ENCODE peak calls at places on chromosome 21, in four cellular contexts. J, S, Q and Z are unnamed samples.
A peak's percentile ranks its signal among the peaks of the same experiment; 100 is the strongest.

GRCh38 chr21:44858791-44859190 is 14.7 kb downstream of the PTTG1IP start:
- DNase-seq in Q (no peak), S (no peak), J (no peak), Z (no peak)

GRCh38 chr21:36624105-36624504 is 74.8 kb upstream of the SIM2 start:
- DNase-seq in S (no peak), J (no peak), Q (no peak), Z (no peak)

GRCh38 chr21:16535100-16535418 is 805.3 kb downstream of the USP25 start:
- DNase-seq in J (peak; percentile 28), S (peak; percentile 30), Q (no peak), Z (peak; percentile 89)

GRCh38 chr21:36288651-36289243 is 31.2 kb upstream of the MORC3 start:
- DNase-seq in J (no peak), Q (no peak), S (no peak), Z (no peak)

GRCh38 chr21:42621166-42621827 is 32.1 kb upstream of the PDE9A start:
- DNase-seq in S (no peak), Q (peak; percentile 51), J (no peak), Z (peak; percentile 58)

GRCh38 chr21:45990741-45991605 is 9.4 kb downstream of the COL6A1 start:
- DNase-seq in Q (peak; percentile 72), J (no peak), S (no peak), Z (peak; percentile 59)

GRCh38 chr21:31888936-31889371 is 16.1 kb downstream of the HUNK start:
- DNase-seq in S (no peak), Q (no peak), J (peak; percentile 43), Z (no peak)

GRCh38 chr21:34362670-34363069 is 1.1 kb upstream of the KCNE2 start:
- DNase-seq in J (no peak), S (no peak), Q (no peak), Z (no peak)

GRCh38 chr21:46424621-46425020 is 34.1 kb upstream of the DIP2A start:
- DNase-seq in Q (peak; percentile 78), S (no peak), J (no peak), Z (no peak)

GRCh38 chr21:31921079-31921478 is 48.3 kb downstream of the HUNK start:
- DNase-seq in S (no peak), Q (no peak), J (no peak), Z (no peak)

GRCh38 chr21:29295066-29295650 is 3.6 kb upstream of the BACH1 start:
- DNase-seq in J (no peak), Q (no peak), S (no peak), Z (no peak)

GRCh38 chr21:42160950-42161225 is 58.1 kb upstream of the ABCG1 start:
- DNase-seq in S (no peak), J (no peak), Q (no peak), Z (no peak)

GRCh38 chr21:45985471-45986315 is 4.1 kb downstream of the COL6A1 start:
- DNase-seq in J (no peak), Q (peak; percentile 75), S (no peak), Z (peak; percentile 78)

GRCh38 chr21:31911138-31911907 is 38.5 kb downstream of the HUNK start:
- DNase-seq in J (no peak), Q (no peak), S (no peak), Z (no peak)

GRCh38 chr21:36245649-36246048 is 74.3 kb upstream of the MORC3 start:
- DNase-seq in Q (no peak), J (no peak), S (no peak), Z (no peak)

DNA sequence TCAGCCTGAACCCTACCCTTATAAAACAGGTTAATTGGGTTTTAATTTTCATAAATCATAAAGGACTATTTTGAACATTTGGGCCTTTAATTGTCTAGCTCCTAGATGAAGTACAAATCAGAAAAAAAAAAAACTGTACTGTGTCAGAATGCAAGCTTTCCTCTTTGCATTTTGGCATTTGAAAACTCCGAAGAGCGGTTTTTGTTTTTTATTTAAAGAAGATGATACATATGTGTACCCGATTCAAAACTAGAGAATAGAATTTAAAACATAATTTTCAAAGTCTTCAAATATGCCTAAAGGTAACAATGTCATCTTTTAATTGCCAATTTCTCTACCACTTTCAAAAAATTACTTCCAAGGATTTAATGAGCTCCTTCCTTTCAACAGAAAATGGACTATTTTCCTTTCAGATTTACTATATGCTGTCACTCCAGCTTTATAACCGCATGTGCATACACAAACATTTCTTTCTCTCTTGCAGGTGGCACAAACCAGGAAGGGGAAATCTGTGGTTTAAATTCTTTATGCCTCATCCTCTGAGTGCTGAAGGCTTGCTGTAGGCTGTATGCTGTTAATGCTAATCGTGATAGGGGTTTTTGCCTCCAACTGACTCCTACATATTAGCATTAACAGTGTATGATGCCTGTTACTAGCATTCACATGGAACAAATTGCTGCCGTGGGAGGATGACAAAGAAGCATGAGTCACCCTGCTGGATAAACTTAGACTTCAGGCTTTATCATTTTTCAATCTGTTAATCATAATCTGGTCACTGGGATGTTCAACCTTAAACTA is 33.7 kb downstream of the MRPL39 start:
- DNase-seq in Q (no peak), S (no peak), J (peak; percentile 27), Z (no peak)
- TF ChIP-seq POLR2AphosphoS5 in Q (peak; percentile 9), S (no peak), J (peak; percentile 38), Z (no peak)

GRCh38 chr21:20308586-20308985 is 689.6 kb upstream of the NCAM2 start:
- DNase-seq in J (no peak), S (no peak), Q (no peak), Z (no peak)

GRCh38 chr21:20313013-20313412 is 685.2 kb upstream of the NCAM2 start:
- DNase-seq in J (no peak), S (no peak), Q (no peak), Z (no peak)

GRCh38 chr21:20306836-20307235 is 691.4 kb upstream of the NCAM2 start:
- DNase-seq in S (no peak), J (no peak), Q (no peak), Z (no peak)

GRCh38 chr21:20315044-20315443 is 683.2 kb upstream of the NCAM2 start:
- DNase-seq in S (no peak), J (no peak), Q (no peak), Z (no peak)

GRCh38 chr21:20311388-20311787 is 686.8 kb upstream of the NCAM2 start:
- DNase-seq in J (no peak), Q (no peak), S (no peak), Z (no peak)
- H3K4me3 ChIP-seq in J (no peak overlapping the region), Q (no peak overlapping the region), S (no peak overlapping the region), Z (no peak overlapping the region)

GRCh38 chr21:33238565-33239255 is 9.0 kb downstream of the IFNAR2 start:
- DNase-seq in Q (no peak), S (no peak), J (no peak), Z (no peak)

GRCh38 chr21:33237446-33237845 is 7.7 kb downstream of the IFNAR2 start:
- DNase-seq in S (no peak), J (no peak), Q (no peak), Z (no peak)

GRCh38 chr21:33236799-33237198 is 7.1 kb downstream of the IFNAR2 start:
- DNase-seq in J (no peak), S (no peak), Q (no peak), Z (no peak)

GRCh38 chr21:33236013-33236686 is 6.4 kb downstream of the IFNAR2 start:
- DNase-seq in Q (no peak), J (no peak), S (no peak), Z (no peak)

DNA sequence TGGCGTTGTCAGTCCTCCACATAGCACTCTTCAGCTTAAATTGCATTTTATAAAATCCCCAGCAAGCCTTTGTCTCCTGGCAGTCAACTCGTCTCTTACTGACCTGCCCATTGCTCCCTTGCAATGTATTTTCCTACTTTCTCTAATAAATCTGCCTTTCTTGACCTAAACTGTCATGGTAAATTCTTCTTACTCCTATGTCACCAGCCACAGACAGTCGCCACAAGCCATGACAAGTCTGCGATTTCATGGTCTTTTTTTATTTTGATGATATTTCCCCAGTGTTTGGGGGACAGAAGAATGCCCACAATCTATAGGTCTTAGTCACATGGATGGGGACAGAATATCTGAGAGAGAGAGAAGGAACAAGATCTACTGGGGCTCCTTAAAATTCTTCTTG is 8.4 kb downstream of the IFNAR2 start:
- DNase-seq in S (no peak), Q (no peak), J (no peak), Z (no peak)
- H3K4me1 ChIP-seq in S (no peaks in the 10 kb centered on the region), Q (peaks cover 93% of the 10 kb centered on the region), J (peaks cover 5% of the 10 kb centered on the region), Z (no peaks in the 10 kb centered on the region)

DNA sequence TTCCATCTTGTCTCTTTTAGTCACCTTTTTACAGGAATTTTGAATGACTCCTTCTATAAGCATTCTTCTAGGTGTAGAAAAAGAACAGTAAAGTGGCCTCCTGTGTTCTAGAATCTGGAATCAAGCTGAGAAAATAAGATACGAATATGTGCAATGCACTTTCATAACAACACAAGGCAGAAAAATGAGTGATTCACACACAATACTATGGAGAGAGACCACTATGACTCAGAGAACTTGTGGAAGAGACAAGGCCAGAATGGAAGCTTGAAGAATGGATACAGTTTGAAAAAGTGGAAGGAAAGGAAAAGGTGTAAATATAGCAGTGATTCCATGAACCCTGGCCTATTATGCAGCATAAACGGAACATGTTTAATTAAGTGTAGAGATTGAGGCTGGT is 57.1 kb upstream of the SAMSN1 start:
- DNase-seq in S (no peak), J (no peak), Q (no peak), Z (no peak)
- TF ChIP-seq POLR2AphosphoS5 in S (no peak), J (no peak), Q (no peak), Z (no peak)

GRCh38 chr21:25420831-25421230 is 186.4 kb downstream of the MRPL39 start:
- DNase-seq in S (no peak), J (no peak), Q (no peak), Z (no peak)
- H3K4me3 ChIP-seq in S (no peak overlapping the region), J (no peak overlapping the region), Q (no peak overlapping the region), Z (no peak overlapping the region)